ENCODE peak calls at places on chromosomes 5 and 9, in six cellular contexts. O, E, D, S, V and W are unnamed samples.

GRCh38 chr9:133199648-133200321 is 9.3 kb downstream of the OBP2B start:
- DNase-seq in V (no peak), O (no peak), D (peak), E (no peak), S (no peak), W (no peak)

GRCh38 chr5:160092960-160093701 is 26.1 kb downstream of the PWWP2A start:
- DNase-seq in E (no peak), D (no peak), V (no peak), S (no peak), O (no peak), W (no peak)

GRCh38 chr5:94707359-94707758 is 88.9 kb downstream of the SLF1 start:
- DNase-seq in E (no peak), D (no peak), O (no peak), V (no peak), S (no peak), W (no peak)

GRCh38 chr5:66452109-66452508 is 144.1 kb upstream of the MAST4 start:
- DNase-seq in D (no peak), S (no peak), V (no peak), E (no peak), O (no peak), W (no peak)

GRCh38 chr5:93022770-93023169 is 558.2 kb downstream of the NR2F1-AS1 start:
- DNase-seq in E (no peak), S (peak), V (no peak), D (no peak), O (no peak), W (no peak)

GRCh38 chr5:162567644-162568043 is 500.1 kb downstream of the GABRG2 start:
- DNase-seq in O (no peak), V (no peak), E (no peak), D (no peak), S (no peak), W (no peak)

GRCh38 chr5:115184780-115185179 is 15.1 kb upstream of the TRIM36 start:
- DNase-seq in V (peak), D (no peak), E (no peak), O (no peak), S (peak), W (no peak)

GRCh38 chr9:2199999-2200796 is 185.1 kb downstream of the SMARCA2 start:
- DNase-seq in E (no peak), V (no peak), D (no peak), S (no peak), O (no peak), W (no peak)

GRCh38 chr5:156128026-156128425 is 198.9 kb upstream of the SGCD start:
- DNase-seq in D (no peak), E (no peak), S (no peak), V (no peak), O (no peak), W (no peak)

GRCh38 chr5:2293906-2294305 is 411.2 kb upstream of the IRX4 start:
- DNase-seq in O (no peak), E (no peak), V (no peak), D (no peak), S (no peak), W (no peak)

GRCh38 chr5:122187426-122187825 is 58.1 kb downstream of the ZNF474 start:
- DNase-seq in S (no peak), O (no peak), E (no peak), V (no peak), D (no peak), W (no peak)

GRCh38 chr5:101515721-101516120 is 612.6 kb upstream of the ST8SIA4 start:
- DNase-seq in O (no peak), V (no peak), E (no peak), S (no peak), D (no peak), W (no peak)

GRCh38 chr9:134411451-134412297 is 85.4 kb downstream of the RXRA start:
- DNase-seq in D (peak), O (no peak), V (no peak), S (peak), E (no peak), W (no peak)

GRCh38 chr5:129771058-129771838 is 23.4 kb downstream of the MINAR2 start:
- DNase-seq in E (no peak), S (peak), V (peak), O (peak), D (peak), W (no peak)

GRCh38 chr5:16579142-16579541 is 37.7 kb downstream of the RETREG1 start:
- DNase-seq in V (no peak), O (no peak), S (no peak), E (no peak), D (no peak), W (no peak)